ENCODE peak calls at places on chromosomes 4 and X, in four cellular contexts. A is AG09309, V is WTC11, B is endodermal cell. X is an unnamed sample.
A peak's percentile ranks its signal among the peaks of the same experiment; 100 is the strongest.

GRCh38 chrX:47264507-47265173 is 31.8 kb downstream of the USP11 start:
- DNase-seq in A (no peak), B (no peak), V (no peak), X (no peak)

GRCh38 chrX:40543661-40544328 is 37.0 kb upstream of the ATP6AP2 start:
- DNase-seq in A (no peak), B (no peak), V (no peak), X (no peak)

GRCh38 chr4:123638834-123639233 is 242.2 kb downstream of the SPRY1 start:
- DNase-seq in B (no peak), A (no peak), V (no peak), X (no peak)

GRCh38 chr4:92232566-92232965 is 71.2 kb upstream of the GRID2 start:
- DNase-seq in A (no peak), B (no peak), V (no peak), X (no peak)

GRCh38 chrX:1600406-1601050 is 9.1 kb downstream of the AKAP17A start:
- DNase-seq in A (no peak), V (no peak), B (peak; percentile 24), X (no peak)

GRCh38 chr4:34861661-34862060 is 1382.7 kb downstream of the ARAP2 start:
- DNase-seq in B (no peak), V (no peak), A (no peak), X (no peak)

GRCh38 chr4:169565606-169566351 is 46.6 kb downstream of the NEK1 start:
- DNase-seq in V (no peak), A (no peak), B (no peak), X (no peak)

GRCh38 chr4:8291701-8292387 is 22.3 kb downstream of the HTRA3 start:
- DNase-seq in B (no peak), A (no peak), V (no peak), X (peak; percentile 5)

GRCh38 chr4:39576268-39576667 is 49.0 kb upstream of the UGDH start:
- DNase-seq in V (no peak), B (no peak), A (no peak), X (no peak)

GRCh38 chrX:41108684-41109205 is 23.5 kb downstream of the USP9X start:
- DNase-seq in B (peak; percentile 76), A (no peak), V (peak; percentile 18), X (no peak)

GRCh38 chrX:20046864-20047263 is 56.0 kb upstream of the BCLAF3 start:
- DNase-seq in V (no peak), B (no peak), A (no peak), X (no peak)

GRCh38 chrX:106726485-106727437 is at the start of gene RNF128:
- DNase-seq in B (peak; percentile 88), A (no peak), V (peak; percentile 74), X (peak; percentile 64)

GRCh38 chrX:115894087-115894486 is 276.5 kb upstream of the AGTR2 start:
- DNase-seq in B (no peak), V (no peak), A (peak; percentile 13), X (no peak)

GRCh38 chrX:13805241-13805640 is 11.7 kb downstream of the GPM6B start:
- DNase-seq in A (no peak), V (no peak), B (no peak), X (no peak)

GRCh38 chr4:58732973-58733372 is 1622.8 kb upstream of the IGFBP7 start:
- DNase-seq in B (no peak), A (no peak), V (no peak), X (no peak)
- TF ChIP-seq CTCF in B (peak; percentile 35), A (no peak), V (no peak), X (no peak)

GRCh38 chr4:105036991-105037390 is 109.7 kb upstream of the TET2 start:
- DNase-seq in V (no peak), A (no peak), B (no peak), X (no peak)

DNA sequence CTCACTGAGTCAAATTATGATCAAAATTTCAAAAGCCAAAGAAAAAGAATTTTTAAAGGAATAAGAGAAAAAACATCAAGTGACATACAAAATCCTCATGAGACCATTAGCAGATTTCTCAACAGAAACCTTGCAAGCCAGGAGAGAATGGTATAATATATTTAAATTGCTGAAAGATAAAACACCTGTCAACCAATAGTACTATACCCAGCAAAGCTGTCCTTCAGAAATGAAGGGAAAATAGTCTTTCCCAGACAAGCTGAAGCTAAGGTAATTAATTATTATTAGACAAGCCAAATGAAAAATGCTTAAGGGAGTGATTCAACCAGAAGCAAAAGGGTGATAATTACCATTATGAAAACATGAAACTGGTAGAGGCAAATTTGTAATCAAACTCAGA is 104.2 kb upstream of the TET2 start:
- DNase-seq in A (no peak), V (no peak), B (no peak), X (no peak)
- TF ChIP-seq CTCF in A (no peak), V (no peak), B (no peak), X (no peak)

DNA sequence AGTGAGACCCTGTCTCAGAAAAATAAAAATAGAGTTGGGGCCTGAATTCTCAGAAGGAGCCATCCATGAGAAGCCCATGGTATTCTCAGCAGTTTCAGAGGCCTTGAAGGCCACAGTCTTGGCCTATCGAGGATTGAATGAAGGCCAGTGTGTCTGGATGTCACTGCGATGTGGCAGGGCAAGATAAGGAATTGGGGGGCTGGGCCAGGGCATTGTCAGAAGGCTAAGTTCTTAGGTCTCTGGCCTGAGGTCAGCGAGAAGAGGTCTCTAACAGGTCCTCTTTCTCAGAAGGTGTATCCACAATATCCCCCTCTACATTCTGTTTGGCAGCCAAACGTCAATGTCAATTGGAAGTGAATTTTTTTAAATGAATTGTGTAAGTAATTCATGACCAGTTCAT is 5.7 kb downstream of the ZNF275 start:
- DNase-seq in B (no peak), V (no peak), A (no peak), X (no peak)
- TF ChIP-seq CTCF in B (no peak), V (no peak), A (no peak), X (no peak)

GRCh38 chr4:708631-708933 is 3.0 kb downstream of the PCGF3 start:
- DNase-seq in B (no peak), V (no peak), A (no peak), X (no peak)
- TF ChIP-seq CTCF in B (no peak), V (no peak), A (no peak), X (no peak)

GRCh38 chr4:181261279-181261678 is 981.9 kb upstream of the TENM3 start:
- DNase-seq in V (no peak), B (peak; percentile 69), A (no peak), X (no peak)
- TF ChIP-seq CTCF in V (no peak), B (peak; percentile 76), A (peak; percentile 37), X (no peak)

DNA sequence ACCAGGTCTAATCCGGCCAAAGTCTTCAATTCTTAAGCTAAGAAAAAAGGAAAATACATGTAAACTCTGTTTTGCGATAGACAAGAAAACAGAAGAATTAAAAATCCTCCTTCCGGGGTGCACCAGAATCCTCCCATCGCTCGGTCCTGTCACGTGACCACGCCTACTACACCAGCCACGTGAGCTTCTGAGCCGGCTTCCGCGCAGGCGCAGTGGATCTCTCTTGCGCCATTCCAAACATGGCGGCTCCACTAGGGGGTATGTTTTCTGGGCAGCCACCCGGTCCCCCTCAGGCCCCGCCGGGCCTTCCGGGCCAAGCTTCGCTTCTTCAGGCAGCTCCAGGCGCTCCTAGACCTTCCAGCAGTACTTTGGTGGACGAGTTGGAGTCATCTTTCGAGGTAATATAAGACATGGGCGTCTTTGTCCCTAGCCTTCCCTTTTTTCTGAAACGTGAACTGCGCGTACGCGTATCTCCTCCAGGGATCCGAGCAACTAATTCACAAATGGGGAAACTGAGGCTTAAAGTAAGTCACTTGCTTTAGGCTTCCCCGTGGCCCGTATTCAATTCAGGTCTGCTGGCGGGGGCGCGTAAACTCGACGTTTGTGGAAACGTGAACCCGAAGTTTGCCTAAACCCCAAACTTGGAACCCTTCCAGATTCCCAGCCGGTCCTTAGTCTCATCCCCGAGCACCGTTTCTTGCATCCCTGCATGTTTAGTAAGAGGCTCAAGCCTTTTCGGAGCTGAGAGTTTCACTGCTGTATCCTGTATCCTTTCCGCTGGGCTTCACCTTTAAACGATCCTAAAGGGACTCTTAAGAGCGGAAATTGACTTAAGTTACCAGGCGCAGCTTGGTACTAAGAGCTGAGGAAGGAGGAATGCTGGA is at the start of gene MED28:
- DNase-seq in B (peak; percentile 98), A (peak; percentile 77), V (peak; percentile 95), X (peak; percentile 97)
- TF ChIP-seq CTCF in B (peak; percentile 40), A (no peak), V (no peak), X (peak; percentile 11)

GRCh38 chr4:48234575-48234974 is 35.1 kb downstream of the TEC start:
- DNase-seq in A (no peak), V (no peak), B (no peak), X (no peak)

GRCh38 chr4:48237996-48238645 is 31.5 kb downstream of the TEC start:
- DNase-seq in B (no peak), A (no peak), V (no peak), X (no peak)

GRCh38 chr4:48235050-48235449 is 34.6 kb downstream of the TEC start:
- DNase-seq in B (no peak), A (no peak), V (no peak), X (no peak)
- TF ChIP-seq CTCF in B (no peak), A (no peak), V (no peak), X (no peak)

GRCh38 chr4:15479089-15479912 is 9.6 kb downstream of the CC2D2A start:
- DNase-seq in B (peak; percentile 94), A (peak; percentile 55), V (peak; percentile 58), X (peak; percentile 67)
- TF ChIP-seq CTCF in B (peak; percentile 84), A (peak; percentile 77), V (no peak), X (peak; percentile 60)